ENCODE peak calls at places on chromosomes 7 and 10, in eight cellular contexts. B is CD8-positive, alpha-beta memory T cell; C is Peyer's patch; T is OCI-LY7; A is HCT116; S is right atrium auricular region; P is right lobe of liver; Q is BE2C. V is an unnamed sample.
A peak's percentile ranks its signal among the peaks of the same experiment; 100 is the strongest.

GRCh38 chr7:26199301-26200112 is 1.0 kb downstream of the HNRNPA2B1 start:
- DNase-seq in P (peak; percentile 65), A (no peak), C (peak; percentile 78), T (peak; percentile 73), B (no peak), S (no peak), Q (peak; percentile 63), V (peak; percentile 67)

GRCh38 chr10:3429651-3430050 is 257.1 kb upstream of the PITRM1 start:
- DNase-seq in B (no peak), A (no peak), C (no peak), P (no peak), Q (no peak), T (no peak), S (peak; percentile 56), V (no peak)

GRCh38 chr10:69222157-69223027 is 2.3 kb downstream of the HKDC1 start:
- DNase-seq in T (peak; percentile 96), B (peak; percentile 49), S (no peak), Q (no peak), A (peak; percentile 83), P (no peak), C (peak; percentile 84), V (no peak)

GRCh38 chr10:71974489-71975011 is 10.4 kb downstream of the CHST3 start:
- DNase-seq in B (no peak), T (no peak), S (no peak), A (peak; percentile 51), Q (no peak), C (no peak), P (no peak), V (peak; percentile 80)

GRCh38 chr7:157459966-157460365 is 123.2 kb downstream of the DNAJB6 start:
- DNase-seq in C (peak; percentile 32), B (no peak), P (no peak), T (no peak), A (no peak), Q (no peak), S (peak; percentile 26), V (no peak)

GRCh38 chr7:43535810-43536585 is 46.9 kb upstream of the STK17A start:
- DNase-seq in T (no peak), A (no peak), Q (no peak), S (no peak), B (no peak), C (no peak), P (no peak), V (peak; percentile 37)

GRCh38 chr10:13450078-13450477 is 78.7 kb downstream of the BEND7 start:
- DNase-seq in S (no peak), C (no peak), B (no peak), A (no peak), T (no peak), P (no peak), Q (no peak), V (no peak)

GRCh38 chr10:1488970-1489548 is 248.3 kb downstream of the ADARB2 start:
- DNase-seq in B (no peak), Q (no peak), C (no peak), A (no peak), S (no peak), P (no peak), T (peak; percentile 93), V (no peak)

GRCh38 chr7:95811846-95812445 is 39.6 kb downstream of the DYNC1I1 start:
- DNase-seq in S (no peak), Q (peak; percentile 34), T (no peak), A (no peak), C (no peak), P (no peak), B (no peak), V (no peak)

GRCh38 chr7:101736077-101736476 is 81.3 kb upstream of the CUX1 start:
- DNase-seq in S (no peak), B (no peak), A (no peak), Q (no peak), P (no peak), T (peak; percentile 71), C (no peak), V (no peak)

GRCh38 chr10:75538144-75538543 is 106.7 kb downstream of the LRMDA start:
- DNase-seq in S (no peak), P (no peak), C (no peak), T (no peak), Q (no peak), B (no peak), A (no peak), V (no peak)

GRCh38 chr10:114631678-114632417 is 26.2 kb downstream of the ABLIM1 start:
- DNase-seq in A (no peak), Q (peak; percentile 62), P (peak; percentile 74), C (peak; percentile 76), B (peak; percentile 18), T (no peak), S (peak; percentile 64), V (peak; percentile 92)

GRCh38 chr7:47304727-47305719 is 276.9 kb downstream of the TNS3 start:
- DNase-seq in B (no peak), A (no peak), P (no peak), S (peak; percentile 57), C (no peak), T (no peak), Q (no peak), V (no peak)
- H3K36me3 ChIP-seq in B (no peaks in the 10 kb centered on the region), A (no peaks in the 10 kb centered on the region), P (peaks cover 10% of the 10 kb centered on the region), S (peaks cover 38% of the 10 kb centered on the region), C (no peaks in the 10 kb centered on the region), T (no peaks in the 10 kb centered on the region), Q (no peaks in the 10 kb centered on the region), V (peaks cover 65% of the 10 kb centered on the region)

GRCh38 chr7:128855559-128855958 is 7.1 kb upstream of the ATP6V1F start:
- DNase-seq in B (no peak), T (peak; percentile 32), A (no peak), Q (no peak), C (no peak), P (no peak), S (no peak), V (no peak)

GRCh38 chr7:128856001-128856718 is 6.5 kb upstream of the ATP6V1F start:
- DNase-seq in T (no peak), Q (no peak), C (no peak), B (no peak), A (no peak), S (no peak), P (no peak), V (no peak)

GRCh38 chr7:128852537-128853254 is 10.0 kb upstream of the ATP6V1F start:
- DNase-seq in S (no peak), A (no peak), C (no peak), P (no peak), T (no peak), Q (no peak), B (no peak), V (no peak)

GRCh38 chr7:128853691-128854298 is 8.9 kb upstream of the ATP6V1F start:
- DNase-seq in A (no peak), P (no peak), C (no peak), B (no peak), Q (no peak), T (no peak), S (no peak), V (no peak)

GRCh38 chr7:128854396-128854795 is 8.3 kb upstream of the ATP6V1F start:
- DNase-seq in S (no peak), T (no peak), B (no peak), Q (no peak), P (no peak), C (no peak), A (no peak), V (no peak)
- H3K36me3 ChIP-seq in S (peaks cover 90% of the 10 kb centered on the region), T (no peaks in the 10 kb centered on the region), B (no peaks in the 10 kb centered on the region), Q (peaks cover 31% of the 10 kb centered on the region), P (no peaks in the 10 kb centered on the region), C (no peaks in the 10 kb centered on the region), A (peaks cover 2% of the 10 kb centered on the region), V (peaks cover 82% of the 10 kb centered on the region)

DNA sequence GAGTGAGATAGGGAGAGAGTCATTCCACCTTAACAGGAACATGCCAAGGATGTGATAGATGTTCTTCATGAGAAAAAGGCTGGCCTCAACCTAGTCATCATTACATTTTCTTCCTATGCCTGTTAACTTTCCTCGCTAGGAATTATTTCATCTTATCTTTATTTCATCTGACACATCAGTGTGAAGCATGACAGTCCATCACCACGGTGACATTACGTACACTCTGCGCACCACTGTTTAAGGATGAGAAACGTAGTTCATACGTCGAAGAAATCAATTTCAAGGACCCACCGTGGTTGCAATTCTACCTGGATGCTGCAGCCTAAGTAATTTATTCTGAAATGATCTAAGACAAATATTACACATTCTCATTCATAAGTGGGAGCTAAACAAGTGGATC is 150.4 kb upstream of the FAM171A1 start:
- DNase-seq in Q (no peak), P (no peak), B (no peak), T (no peak), C (no peak), S (no peak), A (no peak), V (no peak)
- H3K36me3 ChIP-seq in Q (no peaks in the 10 kb centered on the region), P (no peaks in the 10 kb centered on the region), B (no peaks in the 10 kb centered on the region), T (no peaks in the 10 kb centered on the region), C (no peaks in the 10 kb centered on the region), S (no peaks in the 10 kb centered on the region), A (no peaks in the 10 kb centered on the region), V (no peaks in the 10 kb centered on the region)

GRCh38 chr10:119153661-119154060 is 11.9 kb downstream of the SFXN4 start:
- DNase-seq in P (no peak), B (no peak), Q (no peak), S (no peak), T (no peak), A (no peak), C (no peak), V (no peak)

GRCh38 chr10:119143657-119144056 is 21.9 kb downstream of the SFXN4 start:
- DNase-seq in C (no peak), P (no peak), Q (no peak), B (no peak), S (no peak), T (no peak), A (no peak), V (no peak)

GRCh38 chr10:119149723-119150122 is 15.8 kb downstream of the SFXN4 start:
- DNase-seq in T (no peak), A (no peak), S (no peak), C (no peak), Q (no peak), P (no peak), B (no peak), V (peak; percentile 22)

GRCh38 chr10:119153041-119153440 is 12.5 kb downstream of the SFXN4 start:
- DNase-seq in A (no peak), Q (no peak), T (no peak), P (no peak), C (no peak), S (no peak), B (no peak), V (no peak)

GRCh38 chr10:119149157-119149556 is 16.4 kb downstream of the SFXN4 start:
- DNase-seq in T (no peak), B (no peak), P (no peak), Q (no peak), C (no peak), S (no peak), A (no peak), V (no peak)
- H3K36me3 ChIP-seq in T (peaks cover 80% of the 10 kb centered on the region), B (peaks cover 4% of the 10 kb centered on the region), P (peaks cover 10% of the 10 kb centered on the region), Q (peaks cover 58% of the 10 kb centered on the region), C (no peaks in the 10 kb centered on the region), S (peaks cover 67% of the 10 kb centered on the region), A (peaks cover 36% of the 10 kb centered on the region), V (peaks cover 28% of the 10 kb centered on the region)

V was measured in SJCRH30.